ENCODE peak calls at places on chromosomes 3 and 15, in four cellular contexts. N, L, M and Y are unnamed samples.

GRCh38 chr3:4720316-4721075 is 227.3 kb downstream of the ITPR1 start:
- DNase-seq in N (peak), L (peak), M (no peak), Y (peak)

GRCh38 chr3:197253243-197253947 is 45.0 kb downstream of the DLG1 start:
- DNase-seq in N (no peak), L (no peak), M (no peak), Y (no peak)

GRCh38 chr15:101201411-101202174 is 50.3 kb downstream of the CHSY1 start:
- DNase-seq in N (peak), L (peak), M (no peak), Y (no peak)

GRCh38 chr3:141257971-141258370 is 26.3 kb downstream of the PXYLP1 start:
- DNase-seq in N (no peak), L (no peak), M (no peak), Y (no peak)

GRCh38 chr3:54871867-54872266 is 56.0 kb downstream of the LRTM1 start:
- DNase-seq in N (no peak), L (no peak), M (no peak), Y (no peak)

GRCh38 chr15:83813697-83814096 is 159.8 kb downstream of the ADAMTSL3 start:
- DNase-seq in N (no peak), L (no peak), M (no peak), Y (no peak)

GRCh38 chr3:187783098-187783497 is 37.8 kb upstream of the BCL6 start:
- DNase-seq in N (peak), L (peak), M (no peak), Y (no peak)

GRCh38 chr3:37624276-37624675 is 237.4 kb upstream of the CTDSPL start:
- DNase-seq in N (no peak), L (no peak), M (no peak), Y (no peak)

GRCh38 chr3:133742351-133743091 is 3.7 kb upstream of the TF start:
- DNase-seq in N (peak), L (no peak), M (no peak), Y (no peak)

GRCh38 chr3:187567741-187568140 is 102.5 kb downstream of the SST start:
- DNase-seq in N (peak), L (no peak), M (no peak), Y (no peak)

GRCh38 chr3:138567403-138567802 is 26.7 kb downstream of the CEP70 start:
- DNase-seq in N (no peak), L (no peak), M (no peak), Y (no peak)

GRCh38 chr3:32819581-32820348 is 2.0 kb downstream of the TRIM71 start:
- DNase-seq in N (no peak), L (no peak), M (no peak), Y (no peak)

GRCh38 chr3:46830801-46831200 is 32.4 kb downstream of the MYL3 start:
- DNase-seq in N (no peak), L (no peak), M (no peak), Y (no peak)

GRCh38 chr3:65548848-65549625 is 489.7 kb downstream of the MAGI1 start:
- DNase-seq in N (no peak), L (peak), M (no peak), Y (no peak)

GRCh38 chr3:187130346-187131066 is 8.8 kb downstream of the RPL39L start:
- DNase-seq in N (peak), L (no peak), M (peak), Y (peak)

GRCh38 chr3:126030455-126030854 is 53.5 kb downstream of the SLC41A3 start:
- DNase-seq in N (no peak), L (no peak), M (no peak), Y (no peak)

GRCh38 chr15:80317389-80318169 is 65.6 kb upstream of the CTXND1 start:
- DNase-seq in N (peak), L (peak), M (no peak), Y (no peak)

GRCh38 chr3:43699864-43700263 is 9.1 kb downstream of the ABHD5 start:
- DNase-seq in N (no peak), L (no peak), M (peak), Y (peak)

GRCh38 chr3:135992072-135992471 is 26.5 kb downstream of the PPP2R3A start:
- DNase-seq in N (peak), L (no peak), M (no peak), Y (no peak)

GRCh38 chr3:100097919-100098896 is 16.1 kb downstream of the FILIP1L start:
- DNase-seq in N (no peak), L (peak), M (no peak), Y (no peak)

GRCh38 chr15:45126535-45127158 is 3.0 kb downstream of the DUOXA1 start:
- DNase-seq in N (peak), L (no peak), M (no peak), Y (no peak)

GRCh38 chr15:67463488-67463887 is 57.4 kb upstream of the C15orf61 start:
- DNase-seq in N (no peak), L (no peak), M (no peak), Y (no peak)

GRCh38 chr3:169811606-169812123 is 1.0 kb upstream of the LRRIQ4 start:
- DNase-seq in N (peak), L (no peak), M (no peak), Y (no peak)

DNA sequence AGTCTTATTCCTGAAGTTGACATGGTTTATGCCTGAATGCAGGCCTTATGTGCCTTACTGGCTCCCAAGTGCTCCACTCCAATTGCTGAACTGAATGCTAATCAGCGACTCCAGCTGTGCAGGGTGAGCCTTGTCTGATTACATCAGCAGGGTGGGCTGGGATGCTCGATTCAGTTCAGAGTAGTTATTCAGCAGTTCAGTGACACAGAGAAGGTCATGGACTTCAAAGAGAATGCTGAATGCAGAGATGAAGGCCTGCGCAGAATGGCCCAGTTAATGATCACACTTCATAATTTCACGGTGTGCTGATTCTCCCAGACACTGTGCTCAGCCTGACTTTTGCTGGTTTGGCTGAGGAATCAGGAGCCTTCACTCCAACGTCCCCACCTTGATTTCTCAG is 63.6 kb downstream of the CLDN1 start:
- DNase-seq in N (no peak), L (peak), M (no peak), Y (no peak)
- TF ChIP-seq CTCF in N (no peak), L (no peak), M (no peak), Y (no peak)

GRCh38 chr3:98990657-98991056 is 89.2 kb upstream of the DCBLD2 start:
- DNase-seq in N (no peak), L (no peak), M (no peak), Y (no peak)

GRCh38 chr3:98991393-98991792 is 89.9 kb upstream of the DCBLD2 start:
- DNase-seq in N (peak), L (no peak), M (no peak), Y (no peak)

GRCh38 chr3:98999675-99000074 is 98.2 kb upstream of the DCBLD2 start:
- DNase-seq in N (no peak), L (no peak), M (no peak), Y (no peak)

DNA sequence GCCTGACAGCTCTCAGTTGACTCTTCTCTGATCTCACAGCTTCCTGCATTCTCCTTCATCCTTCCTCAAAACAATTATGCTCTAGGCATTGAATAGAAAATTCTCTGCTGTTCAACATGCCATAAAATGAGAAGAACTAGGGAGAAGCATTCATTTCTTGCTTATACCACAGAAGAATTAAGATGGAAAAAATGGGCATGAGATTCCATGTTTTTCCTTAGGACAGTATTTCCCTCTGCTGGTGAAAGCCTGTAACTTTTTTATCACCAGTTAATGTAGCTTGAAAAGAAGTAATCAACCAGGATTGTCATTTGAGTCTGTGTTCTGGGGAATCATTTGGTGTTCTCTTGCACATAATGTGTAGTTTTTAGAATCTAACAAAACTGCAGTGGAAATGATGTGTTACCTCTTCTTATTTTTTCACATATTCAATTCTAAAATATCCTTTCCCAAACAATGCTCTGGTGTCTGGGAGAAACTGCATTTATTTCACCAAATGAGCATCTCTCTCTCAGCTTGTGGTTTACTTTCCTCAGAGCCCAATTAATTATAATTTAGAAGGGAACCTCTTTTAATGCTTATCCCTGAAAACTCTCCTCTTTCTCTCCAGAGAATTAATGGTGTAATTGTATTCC is 92.8 kb upstream of the DCBLD2 start:
- DNase-seq in N (peak), L (no peak), M (no peak), Y (no peak)
- TF ChIP-seq CTCF in N (peak), L (peak), M (peak), Y (no peak)

GRCh38 chr15:60704129-60704528 is 225.2 kb upstream of the ICE2 start:
- DNase-seq in N (no peak), L (no peak), M (no peak), Y (no peak)
- TF ChIP-seq CTCF in N (no peak), L (no peak), M (no peak), Y (no peak)

GRCh38 chr15:23069496-23070166 is 30.3 kb upstream of the TUBGCP5 start:
- DNase-seq in N (no peak), L (no peak), M (no peak), Y (no peak)
- TF ChIP-seq CTCF in N (no peak), L (no peak), M (peak), Y (no peak)

GRCh38 chr3:120438216-120438615 is 12.6 kb downstream of the FSTL1 start:
- DNase-seq in N (no peak), L (no peak), M (no peak), Y (no peak)

GRCh38 chr3:120438971-120439370 is 11.8 kb downstream of the FSTL1 start:
- DNase-seq in N (peak), L (peak), M (no peak), Y (no peak)

GRCh38 chr3:120435621-120436020 is 15.2 kb downstream of the FSTL1 start:
- DNase-seq in N (peak), L (no peak), M (no peak), Y (no peak)

GRCh38 chr3:120436523-120437050 is 14.2 kb downstream of the FSTL1 start:
- DNase-seq in N (no peak), L (no peak), M (no peak), Y (no peak)

GRCh38 chr3:120437559-120437958 is 13.2 kb downstream of the FSTL1 start:
- DNase-seq in N (no peak), L (no peak), M (no peak), Y (no peak)
- TF ChIP-seq CTCF in N (no peak), L (no peak), M (no peak), Y (no peak)